ENCODE peak calls at places on chromosomes 11 and 22, in eight cellular contexts. One of them, this sample, is unnamed.

GRCh38 chr22:42868751-42869251 is 11.7 kb upstream of the ARFGAP3 start:
- DNase-seq in HCEC 1CT: no peak
- DNase-seq in epithelial cell of esophagus: no peak
- DNase-seq in naive thymus-derived CD4-positive, alpha-beta T cell: no peak
- DNase-seq in astrocyte of the spinal cord: peak
- DNase-seq in non-pigmented ciliary epithelial cell: no peak
- DNase-seq in HEK293T: no peak
- DNase-seq in activated CD4-positive, CD25-positive, alpha-beta regulatory T cell treated with anti-CD3 and anti-CD28 coated beads, Interleukin-2, amount 50 U/mL, for 16 hours: no peak
- DNase-seq in this sample: peak

GRCh38 chr11:93737904-93738612 is 3.2 kb downstream of the TAF1D start:
- DNase-seq in HCEC 1CT: peak
- DNase-seq in epithelial cell of esophagus: peak
- DNase-seq in naive thymus-derived CD4-positive, alpha-beta T cell: no peak
- DNase-seq in astrocyte of the spinal cord: peak
- DNase-seq in non-pigmented ciliary epithelial cell: no peak
- DNase-seq in HEK293T: no peak
- DNase-seq in activated CD4-positive, CD25-positive, alpha-beta regulatory T cell treated with anti-CD3 and anti-CD28 coated beads, Interleukin-2, amount 50 U/mL, for 16 hours: no peak
- DNase-seq in this sample: no peak

GRCh38 chr11:118311518-118311917 is 7.0 kb downstream of the CD3E start:
- DNase-seq in HCEC 1CT: no peak
- DNase-seq in epithelial cell of esophagus: peak
- DNase-seq in naive thymus-derived CD4-positive, alpha-beta T cell: no peak
- DNase-seq in astrocyte of the spinal cord: no peak
- DNase-seq in non-pigmented ciliary epithelial cell: no peak
- DNase-seq in HEK293T: no peak
- DNase-seq in activated CD4-positive, CD25-positive, alpha-beta regulatory T cell treated with anti-CD3 and anti-CD28 coated beads, Interleukin-2, amount 50 U/mL, for 16 hours: no peak
- DNase-seq in this sample: no peak

GRCh38 chr22:37627545-37627944 is 11.9 kb upstream of the SH3BP1 start:
- DNase-seq in HCEC 1CT: no peak
- DNase-seq in epithelial cell of esophagus: no peak
- DNase-seq in naive thymus-derived CD4-positive, alpha-beta T cell: peak
- DNase-seq in astrocyte of the spinal cord: no peak
- DNase-seq in non-pigmented ciliary epithelial cell: no peak
- DNase-seq in HEK293T: no peak
- DNase-seq in activated CD4-positive, CD25-positive, alpha-beta regulatory T cell treated with anti-CD3 and anti-CD28 coated beads, Interleukin-2, amount 50 U/mL, for 16 hours: no peak
- DNase-seq in this sample: peak

GRCh38 chr11:35912883-35913614 is 30.8 kb upstream of the LDLRAD3 start:
- DNase-seq in HCEC 1CT: no peak
- DNase-seq in epithelial cell of esophagus: no peak
- DNase-seq in naive thymus-derived CD4-positive, alpha-beta T cell: no peak
- DNase-seq in astrocyte of the spinal cord: no peak
- DNase-seq in non-pigmented ciliary epithelial cell: no peak
- DNase-seq in HEK293T: no peak
- DNase-seq in activated CD4-positive, CD25-positive, alpha-beta regulatory T cell treated with anti-CD3 and anti-CD28 coated beads, Interleukin-2, amount 50 U/mL, for 16 hours: no peak
- DNase-seq in this sample: no peak

GRCh38 chr11:114134870-114135269 is 75.4 kb downstream of the ZBTB16 start:
- DNase-seq in HCEC 1CT: peak
- DNase-seq in epithelial cell of esophagus: peak
- DNase-seq in naive thymus-derived CD4-positive, alpha-beta T cell: no peak
- DNase-seq in astrocyte of the spinal cord: peak
- DNase-seq in non-pigmented ciliary epithelial cell: peak
- DNase-seq in HEK293T: no peak
- DNase-seq in activated CD4-positive, CD25-positive, alpha-beta regulatory T cell treated with anti-CD3 and anti-CD28 coated beads, Interleukin-2, amount 50 U/mL, for 16 hours: no peak
- DNase-seq in this sample: no peak

GRCh38 chr11:69912161-69912910 is 93.1 kb upstream of the FGF3 start:
- DNase-seq in HCEC 1CT: no peak
- DNase-seq in epithelial cell of esophagus: no peak
- DNase-seq in naive thymus-derived CD4-positive, alpha-beta T cell: no peak
- DNase-seq in astrocyte of the spinal cord: no peak
- DNase-seq in non-pigmented ciliary epithelial cell: no peak
- DNase-seq in HEK293T: no peak
- DNase-seq in activated CD4-positive, CD25-positive, alpha-beta regulatory T cell treated with anti-CD3 and anti-CD28 coated beads, Interleukin-2, amount 50 U/mL, for 16 hours: no peak
- DNase-seq in this sample: peak

GRCh38 chr22:45477366-45478107 is 25.1 kb upstream of the FBLN1 start:
- DNase-seq in HCEC 1CT: peak
- DNase-seq in epithelial cell of esophagus: no peak
- DNase-seq in naive thymus-derived CD4-positive, alpha-beta T cell: no peak
- DNase-seq in astrocyte of the spinal cord: no peak
- DNase-seq in non-pigmented ciliary epithelial cell: no peak
- DNase-seq in HEK293T: no peak
- DNase-seq in activated CD4-positive, CD25-positive, alpha-beta regulatory T cell treated with anti-CD3 and anti-CD28 coated beads, Interleukin-2, amount 50 U/mL, for 16 hours: no peak
- DNase-seq in this sample: no peak

GRCh38 chr11:103987631-103988594 is 48.5 kb upstream of the DDI1 start:
- DNase-seq in HCEC 1CT: peak
- DNase-seq in epithelial cell of esophagus: peak
- DNase-seq in naive thymus-derived CD4-positive, alpha-beta T cell: no peak
- DNase-seq in astrocyte of the spinal cord: peak
- DNase-seq in non-pigmented ciliary epithelial cell: no peak
- DNase-seq in HEK293T: no peak
- DNase-seq in activated CD4-positive, CD25-positive, alpha-beta regulatory T cell treated with anti-CD3 and anti-CD28 coated beads, Interleukin-2, amount 50 U/mL, for 16 hours: no peak
- DNase-seq in this sample: no peak

GRCh38 chr11:47724041-47724729 is 9.0 kb upstream of the AGBL2 start:
- DNase-seq in HCEC 1CT: peak
- DNase-seq in epithelial cell of esophagus: peak
- DNase-seq in naive thymus-derived CD4-positive, alpha-beta T cell: no peak
- DNase-seq in astrocyte of the spinal cord: peak
- DNase-seq in non-pigmented ciliary epithelial cell: peak
- DNase-seq in HEK293T: no peak
- DNase-seq in activated CD4-positive, CD25-positive, alpha-beta regulatory T cell treated with anti-CD3 and anti-CD28 coated beads, Interleukin-2, amount 50 U/mL, for 16 hours: no peak
- DNase-seq in this sample: no peak